ENCODE peak calls at places on chromosomes 13 and 19, in four cellular contexts. K is cardiac muscle cell; D is pancreas; L is CD8-positive, alpha-beta T cell. P is an unnamed sample.
A peak's percentile ranks its signal among the peaks of the same experiment; 100 is the strongest.

GRCh38 chr19:31562916-31563626 is 213.8 kb upstream of the TSHZ3 start:
- DNase-seq in L (no peak), D (no peak), K (no peak), P (no peak)

GRCh38 chr13:47252627-47253026 is 355.8 kb upstream of the HTR2A start:
- DNase-seq in K (no peak), L (no peak), D (no peak), P (no peak)

GRCh38 chr19:2381151-2381822 is 21.2 kb downstream of the TMPRSS9 start:
- DNase-seq in D (no peak), L (no peak), K (peak; percentile 27), P (no peak)

GRCh38 chr19:55443045-55443823 is at the start of gene SHISA7:
- DNase-seq in L (no peak), D (no peak), K (no peak), P (no peak)

GRCh38 chr13:72728290-72728605 is 525 bp downstream of the BORA start:
- DNase-seq in L (no peak), D (no peak), K (no peak), P (no peak)

GRCh38 chr19:54725321-54725720 is 1.1 kb downstream of the KIR3DL3 start:
- DNase-seq in D (no peak), K (no peak), L (no peak), P (no peak)

GRCh38 chr19:7831452-7831851 is 1.4 kb downstream of the EVI5L start:
- DNase-seq in L (no peak), D (no peak), K (peak; percentile 48), P (no peak)

GRCh38 chr13:28609381-28609780 is 49.5 kb upstream of the POMP start:
- DNase-seq in K (no peak), D (no peak), L (no peak), P (no peak)

GRCh38 chr13:45949161-45949560 is 97.6 kb upstream of the SIAH3 start:
- DNase-seq in D (no peak), L (no peak), K (no peak), P (no peak)

GRCh38 chr19:57171551-57172081 is 4.3 kb upstream of the DUXA start:
- DNase-seq in D (peak; percentile 65), K (peak; percentile 81), L (no peak), P (peak; percentile 20)

GRCh38 chr13:45728759-45729158 is 26.6 kb downstream of the CBY2 start:
- DNase-seq in K (peak; percentile 46), L (no peak), D (no peak), P (no peak)

GRCh38 chr13:46866150-46866549 is 30.7 kb downstream of the HTR2A start:
- DNase-seq in L (no peak), D (no peak), K (peak; percentile 24), P (no peak)

GRCh38 chr13:106941779-106942178 is 373.8 kb upstream of the ARGLU1 start:
- DNase-seq in D (no peak), L (no peak), K (no peak), P (no peak)

GRCh38 chr19:1744822-1745563 is 8.3 kb upstream of the ONECUT3 start:
- DNase-seq in L (no peak), D (no peak), K (no peak), P (no peak)

GRCh38 chr13:112616586-112617381 is 28.8 kb upstream of the TUBGCP3 start:
- DNase-seq in K (peak; percentile 53), L (no peak), D (no peak), P (no peak)

GRCh38 chr13:79626924-79627323 is 146.0 kb downstream of the NDFIP2 start:
- DNase-seq in K (no peak), D (no peak), L (no peak), P (no peak)

GRCh38 chr13:79625517-79625916 is 144.6 kb downstream of the NDFIP2 start:
- DNase-seq in L (no peak), D (no peak), K (no peak), P (no peak)

GRCh38 chr13:79628463-79628862 is 147.5 kb downstream of the NDFIP2 start:
- DNase-seq in K (no peak), L (no peak), D (no peak), P (no peak)

GRCh38 chr13:79637086-79637763 is 156.3 kb downstream of the NDFIP2 start:
- DNase-seq in D (no peak), K (peak; percentile 30), L (no peak), P (no peak)

GRCh38 chr13:79631260-79631659 is 150.3 kb downstream of the NDFIP2 start:
- DNase-seq in L (no peak), K (no peak), D (no peak), P (no peak)
- TF ChIP-seq CTCF in L (no peak), K (peak; percentile 19), D (no peak), P (no peak)

GRCh38 chr19:53655042-53655665 is 23.4 kb downstream of the DPRX start:
- DNase-seq in K (no peak), L (no peak), D (no peak), P (no peak)
- H3K9me3 ChIP-seq in K (no peaks in the 10 kb centered on the region), L (no peaks in the 10 kb centered on the region), D (no peaks in the 10 kb centered on the region), P (peaks cover 13% of the 10 kb centered on the region)

GRCh38 chr13:26377038-26377437 is 123.1 kb downstream of the CDK8 start:
- DNase-seq in D (no peak), K (peak; percentile 40), L (no peak), P (no peak)
- TF ChIP-seq CTCF in D (no peak), K (peak; percentile 41), L (peak; percentile 34), P (peak; percentile 24)

GRCh38 chr19:23098286-23098685 is 18.5 kb upstream of the ZNF730 start:
- DNase-seq in L (no peak), K (no peak), D (no peak), P (no peak)

GRCh38 chr19:23095406-23095805 is 21.4 kb upstream of the ZNF730 start:
- DNase-seq in D (no peak), K (no peak), L (no peak), P (no peak)

GRCh38 chr19:23098988-23099387 is 17.8 kb upstream of the ZNF730 start:
- DNase-seq in K (no peak), L (no peak), D (no peak), P (no peak)

GRCh38 chr19:23093832-23094231 is 23.0 kb upstream of the ZNF730 start:
- DNase-seq in L (no peak), K (no peak), D (no peak), P (no peak)
- H3K9me3 ChIP-seq in L (peaks cover 8% of the 10 kb centered on the region), K (no peaks in the 10 kb centered on the region), D (no peaks in the 10 kb centered on the region), P (peaks cover 30% of the 10 kb centered on the region)

GRCh38 chr19:40700083-40700482 is 9.6 kb upstream of the NUMBL start:
- DNase-seq in L (no peak), D (no peak), K (no peak), P (no peak)

GRCh38 chr19:40703029-40703755 is 12.7 kb upstream of the NUMBL start:
- DNase-seq in D (no peak), K (no peak), L (no peak), P (no peak)

GRCh38 chr19:40704491-40705361 is 12.0 kb downstream of the COQ8B start:
- DNase-seq in L (no peak), D (no peak), K (no peak), P (no peak)

GRCh38 chr19:40701758-40702157 is 11.3 kb upstream of the NUMBL start:
- DNase-seq in D (no peak), L (no peak), K (no peak), P (no peak)

GRCh38 chr19:40702337-40703012 is 12.0 kb upstream of the NUMBL start:
- DNase-seq in L (no peak), K (peak; percentile 68), D (no peak), P (no peak)
- TF ChIP-seq CTCF in L (no peak), K (peak; percentile 47), D (no peak), P (no peak)

DNA sequence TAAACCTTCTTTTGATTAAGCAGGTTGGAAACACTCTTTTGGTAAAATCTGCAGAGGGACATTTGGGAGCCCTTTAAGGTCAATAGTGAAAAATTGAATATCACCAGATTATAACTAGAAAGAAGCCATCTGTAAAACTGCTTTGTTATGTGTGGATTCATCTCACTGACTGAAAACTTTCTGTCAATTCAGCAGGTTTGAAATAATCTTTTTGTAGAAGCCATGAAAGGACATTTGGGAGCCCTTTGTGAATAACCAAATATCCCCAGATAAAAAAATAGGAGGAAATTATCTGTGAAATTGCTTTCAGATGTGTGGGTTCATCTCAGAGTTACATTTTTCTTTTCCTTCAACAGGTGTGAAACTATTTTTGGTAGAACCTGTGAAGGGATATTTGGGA is 1690.7 kb downstream of the UQCRFS1 start:
- DNase-seq in D (no peak), L (no peak), K (no peak), P (no peak)
- H3K9me3 ChIP-seq in D (no peaks in the 10 kb centered on the region), L (peaks cover 4% of the 10 kb centered on the region), K (peaks cover 3% of the 10 kb centered on the region), P (peaks cover 52% of the 10 kb centered on the region)

DNA sequence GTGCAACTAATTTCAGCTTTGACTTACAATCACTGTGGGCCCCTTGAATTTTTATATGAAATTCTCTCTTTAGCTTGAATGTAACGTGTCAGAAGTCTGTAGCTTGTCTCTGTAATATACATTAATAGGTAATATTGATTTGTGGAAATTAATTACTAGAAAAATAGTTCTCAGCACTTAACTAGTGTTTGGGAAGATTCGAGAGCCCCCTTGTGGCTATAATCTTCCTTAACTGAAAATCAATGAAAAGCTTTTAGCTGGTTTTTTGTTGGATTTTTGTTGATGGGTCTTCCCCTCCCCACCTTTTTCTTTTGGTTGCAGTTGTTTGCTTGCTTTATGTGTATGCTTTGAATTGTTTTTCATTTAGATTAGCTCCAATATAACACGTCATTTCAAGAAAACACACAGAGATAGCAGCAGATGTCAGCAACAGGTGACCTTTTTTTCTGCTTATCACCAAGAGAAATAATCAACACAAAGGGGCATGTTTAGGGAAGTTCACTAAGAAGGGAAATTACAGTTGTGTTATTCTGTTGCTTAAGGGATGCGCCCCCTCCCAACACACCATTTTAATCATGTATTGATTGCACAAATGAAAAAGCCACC is 176.8 kb downstream of the OXGR1 start:
- DNase-seq in K (peak; percentile 51), D (no peak), L (no peak), P (no peak)
- TF ChIP-seq CTCF in K (peak; percentile 44), D (peak; percentile 40), L (no peak), P (no peak)

P was measured in CD4-positive, alpha-beta T cell.